ENCODE peak calls at places on chromosome 16, in seven cellular contexts. One of them, this sample, is unnamed.
A peak's percentile ranks its signal among the peaks of the same experiment; 100 is the strongest.

GRCh38 chr16:30357715-30358576 is 2.8 kb upstream of the CD2BP2 start:
- DNase-seq in psoas muscle: peak; percentile 54
- DNase-seq in naive thymus-derived CD4-positive, alpha-beta T cell: peak; percentile 2
- DNase-seq in tibial artery: no peak
- DNase-seq in PC-3: no peak
- DNase-seq in heart right ventricle: no peak
- DNase-seq in ovary: no peak
- DNase-seq in this sample: no peak

GRCh38 chr16:83552193-83552592 is 255.6 kb upstream of the HSBP1 start:
- DNase-seq in PC-3: peak; percentile 2
- DNase-seq in heart right ventricle: no peak
- DNase-seq in psoas muscle: no peak
- DNase-seq in ovary: no peak
- DNase-seq in tibial artery: no peak
- DNase-seq in naive thymus-derived CD4-positive, alpha-beta T cell: no peak
- DNase-seq in this sample: no peak

GRCh38 chr16:19223235-19223847 is 55.3 kb downstream of the SYT17 start:
- DNase-seq in ovary: no peak
- DNase-seq in PC-3: peak; percentile 77
- DNase-seq in psoas muscle: no peak
- DNase-seq in tibial artery: no peak
- DNase-seq in heart right ventricle: no peak
- DNase-seq in naive thymus-derived CD4-positive, alpha-beta T cell: no peak
- DNase-seq in this sample: peak; percentile 57

GRCh38 chr16:17367932-17368331 is 102.8 kb downstream of the XYLT1 start:
- DNase-seq in PC-3: no peak
- DNase-seq in ovary: no peak
- DNase-seq in heart right ventricle: no peak
- DNase-seq in tibial artery: no peak
- DNase-seq in naive thymus-derived CD4-positive, alpha-beta T cell: no peak
- DNase-seq in psoas muscle: no peak
- DNase-seq in this sample: peak; percentile 72

GRCh38 chr16:74605746-74606520 is 981 bp downstream of the GLG1 start:
- DNase-seq in heart right ventricle: no peak
- DNase-seq in PC-3: no peak
- DNase-seq in naive thymus-derived CD4-positive, alpha-beta T cell: no peak
- DNase-seq in tibial artery: peak; percentile 9
- DNase-seq in ovary: no peak
- DNase-seq in psoas muscle: no peak
- DNase-seq in this sample: no peak

GRCh38 chr16:15751940-15752339 is 101.9 kb downstream of the NDE1 start:
- DNase-seq in PC-3: no peak
- DNase-seq in tibial artery: no peak
- DNase-seq in naive thymus-derived CD4-positive, alpha-beta T cell: no peak
- DNase-seq in psoas muscle: no peak
- DNase-seq in ovary: no peak
- DNase-seq in heart right ventricle: no peak
- DNase-seq in this sample: no peak

GRCh38 chr16:85262558-85263196 is 150.4 kb upstream of the CIBAR2 start:
- DNase-seq in PC-3: no peak
- DNase-seq in tibial artery: no peak
- DNase-seq in ovary: no peak
- DNase-seq in heart right ventricle: no peak
- DNase-seq in naive thymus-derived CD4-positive, alpha-beta T cell: no peak
- DNase-seq in psoas muscle: no peak
- DNase-seq in this sample: no peak

GRCh38 chr16:80546249-80546648 is 5.5 kb downstream of the DYNLRB2 start:
- DNase-seq in naive thymus-derived CD4-positive, alpha-beta T cell: no peak
- DNase-seq in ovary: no peak
- DNase-seq in heart right ventricle: no peak
- DNase-seq in tibial artery: no peak
- DNase-seq in PC-3: no peak
- DNase-seq in psoas muscle: no peak
- DNase-seq in this sample: no peak

GRCh38 chr16:19578378-19578851 is 22.9 kb downstream of the VPS35L start:
- DNase-seq in heart right ventricle: no peak
- DNase-seq in tibial artery: no peak
- DNase-seq in psoas muscle: no peak
- DNase-seq in ovary: no peak
- DNase-seq in PC-3: no peak
- DNase-seq in naive thymus-derived CD4-positive, alpha-beta T cell: no peak
- DNase-seq in this sample: no peak

GRCh38 chr16:58491-59439 is 5.1 kb downstream of the SNRNP25 start:
- DNase-seq in naive thymus-derived CD4-positive, alpha-beta T cell: no peak
- DNase-seq in tibial artery: peak; percentile 64
- DNase-seq in ovary: no peak
- DNase-seq in PC-3: no peak
- DNase-seq in heart right ventricle: no peak
- DNase-seq in psoas muscle: no peak
- DNase-seq in this sample: no peak

GRCh38 chr16:71247478-71247877 is 17.0 kb upstream of the HYDIN start:
- DNase-seq in psoas muscle: no peak
- DNase-seq in heart right ventricle: no peak
- DNase-seq in tibial artery: no peak
- DNase-seq in PC-3: no peak
- DNase-seq in naive thymus-derived CD4-positive, alpha-beta T cell: no peak
- DNase-seq in ovary: no peak
- DNase-seq in this sample: no peak

GRCh38 chr16:85172465-85173071 is 60.3 kb upstream of the CIBAR2 start:
- DNase-seq in PC-3: peak; percentile 69
- DNase-seq in psoas muscle: peak; percentile 81
- DNase-seq in ovary: peak; percentile 50
- DNase-seq in tibial artery: no peak
- DNase-seq in heart right ventricle: no peak
- DNase-seq in naive thymus-derived CD4-positive, alpha-beta T cell: no peak
- DNase-seq in this sample: peak; percentile 85

DNA sequence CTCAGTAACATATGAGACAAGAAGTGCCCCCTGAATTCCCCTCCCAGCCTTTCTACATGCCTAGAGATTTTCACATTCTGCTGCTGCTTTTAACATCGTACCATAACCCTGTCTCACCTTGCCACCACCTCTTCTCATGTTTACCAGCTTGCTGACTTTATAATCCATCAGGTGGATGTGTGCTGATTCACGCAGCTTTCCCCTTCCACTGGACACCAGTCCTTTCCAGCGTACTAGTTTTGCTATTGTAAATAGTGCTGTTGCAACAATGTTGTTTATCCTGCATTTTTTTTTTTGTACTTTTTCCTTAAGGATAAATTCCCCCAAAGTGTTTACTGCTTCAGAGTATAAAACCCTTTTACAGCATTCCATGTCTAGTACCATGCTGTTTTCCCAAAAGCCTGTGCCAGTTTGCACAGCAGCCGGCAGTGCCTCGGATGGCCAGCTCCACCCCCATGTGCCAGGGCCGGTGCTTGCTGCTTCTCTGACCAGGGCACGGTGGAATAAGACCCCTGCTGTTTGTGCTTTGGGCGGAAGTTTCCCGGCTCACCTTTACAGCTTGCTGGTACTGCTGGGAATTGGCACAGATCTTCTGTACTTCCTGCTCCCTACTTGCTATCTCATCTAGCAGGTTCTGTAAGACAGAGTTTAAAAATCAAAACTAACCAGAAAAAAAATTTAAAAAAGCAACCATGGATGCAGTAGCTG is 41.3 kb downstream of the UBN1 start:
- DNase-seq in tibial artery: no peak
- DNase-seq in PC-3: no peak
- DNase-seq in naive thymus-derived CD4-positive, alpha-beta T cell: no peak
- DNase-seq in psoas muscle: no peak
- DNase-seq in ovary: no peak
- DNase-seq in heart right ventricle: no peak
- DNase-seq in this sample: peak; percentile 63
- H3K36me3 ChIP-seq in tibial artery: peaks cover 99% of the 10 kb centered on the region
- H3K36me3 ChIP-seq in PC-3: peaks cover 16% of the 10 kb centered on the region
- H3K36me3 ChIP-seq in naive thymus-derived CD4-positive, alpha-beta T cell: no peaks in the 10 kb centered on the region
- H3K36me3 ChIP-seq in psoas muscle: peaks cover 76% of the 10 kb centered on the region
- H3K36me3 ChIP-seq in ovary: no peaks in the 10 kb centered on the region
- H3K36me3 ChIP-seq in heart right ventricle: peaks cover 5% of the 10 kb centered on the region
- H3K36me3 ChIP-seq in this sample: peaks cover 31% of the 10 kb centered on the region

GRCh38 chr16:8946544-8946943 is 17.2 kb downstream of the USP7 start:
- DNase-seq in ovary: no peak
- DNase-seq in psoas muscle: no peak
- DNase-seq in tibial artery: no peak
- DNase-seq in heart right ventricle: no peak
- DNase-seq in naive thymus-derived CD4-positive, alpha-beta T cell: no peak
- DNase-seq in PC-3: no peak
- DNase-seq in this sample: no peak
- H3K27me3 ChIP-seq in ovary: no peaks in the 10 kb centered on the region
- H3K27me3 ChIP-seq in psoas muscle: no peaks in the 10 kb centered on the region
- H3K27me3 ChIP-seq in tibial artery: no peaks in the 10 kb centered on the region
- H3K27me3 ChIP-seq in heart right ventricle: no peaks in the 10 kb centered on the region
- H3K27me3 ChIP-seq in naive thymus-derived CD4-positive, alpha-beta T cell: no peaks in the 10 kb centered on the region
- H3K27me3 ChIP-seq in PC-3: no peaks in the 10 kb centered on the region
- H3K27me3 ChIP-seq in this sample: no peaks in the 10 kb centered on the region

DNA sequence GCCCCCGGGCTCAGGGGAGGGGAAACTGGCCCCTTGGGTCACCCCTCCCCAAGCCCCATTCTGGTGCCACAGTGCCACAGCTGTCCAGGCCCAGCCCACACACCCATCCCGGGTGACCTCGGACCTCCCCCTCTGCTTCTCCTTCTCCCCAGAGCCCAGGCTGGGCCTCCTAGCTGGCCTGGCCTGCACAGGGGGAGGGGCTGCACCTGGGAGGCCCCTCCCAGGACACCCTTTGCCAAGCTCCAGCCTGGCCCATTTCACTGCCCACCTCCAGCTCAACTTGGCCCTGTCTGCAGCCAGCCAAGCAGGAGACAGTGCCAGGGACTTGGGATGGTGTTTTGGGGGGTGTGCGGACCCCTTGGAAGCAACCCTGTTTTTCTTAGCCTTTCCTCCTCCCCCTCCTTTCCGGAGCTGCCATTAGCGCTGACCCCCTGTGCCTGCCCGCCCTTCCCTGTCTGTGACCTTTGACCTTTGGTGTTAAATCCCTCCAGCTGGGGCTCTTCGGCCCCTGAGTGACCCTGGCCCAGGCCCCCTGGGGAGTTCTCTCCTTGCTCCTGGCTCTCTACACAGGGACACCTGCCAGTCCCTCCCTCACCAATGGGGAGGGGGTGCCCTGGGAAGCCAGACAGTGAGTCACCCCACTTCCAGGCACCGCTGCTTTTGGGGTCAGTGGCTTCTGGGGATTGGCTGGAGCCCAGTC is 1.8 kb downstream of the GLIS2 start:
- DNase-seq in tibial artery: peak; percentile 82
- DNase-seq in ovary: peak; percentile 71
- DNase-seq in heart right ventricle: no peak
- DNase-seq in PC-3: peak; percentile 11
- DNase-seq in naive thymus-derived CD4-positive, alpha-beta T cell: no peak
- DNase-seq in psoas muscle: peak; percentile 69
- DNase-seq in this sample: no peak
- H3K4me3 ChIP-seq in tibial artery: peak overlapping the region; percentile 87
- H3K4me3 ChIP-seq in ovary: peak overlapping the region; percentile 58
- H3K4me3 ChIP-seq in heart right ventricle: peak overlapping the region; percentile 71
- H3K4me3 ChIP-seq in PC-3: peak overlapping the region; percentile 75
- H3K4me3 ChIP-seq in naive thymus-derived CD4-positive, alpha-beta T cell: no peak overlapping the region
- H3K4me3 ChIP-seq in psoas muscle: peak overlapping the region; percentile 71
- H3K4me3 ChIP-seq in this sample: no peak overlapping the region

DNA sequence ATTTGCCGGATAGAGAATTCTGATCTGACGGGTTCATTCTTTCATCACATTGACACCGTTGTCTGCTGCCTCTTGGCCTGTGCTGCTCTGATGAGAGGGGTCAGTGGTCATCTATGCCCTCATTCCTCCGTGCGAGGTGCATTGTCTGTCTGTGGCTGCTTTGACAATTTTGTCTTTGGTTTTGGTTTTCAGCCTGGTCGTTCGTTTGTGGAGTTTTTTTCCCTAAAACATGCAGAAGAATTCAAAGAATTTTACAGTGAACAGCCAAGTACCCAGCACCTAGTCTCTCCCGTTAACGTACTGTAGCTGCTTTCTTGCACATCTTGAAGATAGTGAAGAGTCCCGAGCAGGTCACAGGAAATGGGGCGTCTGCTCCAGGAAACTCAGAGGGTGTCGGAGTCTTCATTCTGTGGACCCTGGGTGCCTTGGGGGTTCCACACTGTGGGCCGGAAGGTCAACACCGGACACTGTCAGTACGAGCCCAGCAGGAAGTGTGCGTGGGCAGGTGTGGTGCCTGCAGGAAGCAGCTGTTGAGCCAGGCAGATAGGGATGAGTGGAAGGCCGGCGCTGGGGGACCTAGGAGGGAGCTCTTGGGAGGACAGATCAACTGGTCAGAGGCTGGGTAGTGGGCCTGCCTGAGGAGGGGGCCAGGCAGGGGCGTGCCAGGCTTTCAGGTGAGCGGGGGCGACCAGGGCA is 28.2 kb downstream of the CRAMP1 start:
- DNase-seq in heart right ventricle: no peak
- DNase-seq in tibial artery: no peak
- DNase-seq in PC-3: no peak
- DNase-seq in naive thymus-derived CD4-positive, alpha-beta T cell: no peak
- DNase-seq in ovary: no peak
- DNase-seq in psoas muscle: no peak
- DNase-seq in this sample: no peak
- H3K36me3 ChIP-seq in heart right ventricle: no peaks in the 10 kb centered on the region
- H3K36me3 ChIP-seq in tibial artery: peaks cover 90% of the 10 kb centered on the region
- H3K36me3 ChIP-seq in PC-3: no peaks in the 10 kb centered on the region
- H3K36me3 ChIP-seq in naive thymus-derived CD4-positive, alpha-beta T cell: peaks cover 22% of the 10 kb centered on the region
- H3K36me3 ChIP-seq in ovary: no peaks in the 10 kb centered on the region
- H3K36me3 ChIP-seq in psoas muscle: peaks cover 52% of the 10 kb centered on the region
- H3K36me3 ChIP-seq in this sample: peaks cover 23% of the 10 kb centered on the region

GRCh38 chr16:23355106-23355670 is 53.1 kb downstream of the SCNN1B start:
- DNase-seq in PC-3: no peak
- DNase-seq in ovary: no peak
- DNase-seq in psoas muscle: no peak
- DNase-seq in tibial artery: peak; percentile 51
- DNase-seq in heart right ventricle: no peak
- DNase-seq in naive thymus-derived CD4-positive, alpha-beta T cell: no peak
- DNase-seq in this sample: no peak

GRCh38 chr16:23354246-23354645 is 52.1 kb downstream of the SCNN1B start:
- DNase-seq in heart right ventricle: no peak
- DNase-seq in naive thymus-derived CD4-positive, alpha-beta T cell: no peak
- DNase-seq in PC-3: no peak
- DNase-seq in tibial artery: peak; percentile 34
- DNase-seq in ovary: no peak
- DNase-seq in psoas muscle: no peak
- DNase-seq in this sample: peak; percentile 5

GRCh38 chr16:23348579-23349469 is 46.7 kb downstream of the SCNN1B start:
- DNase-seq in naive thymus-derived CD4-positive, alpha-beta T cell: no peak
- DNase-seq in PC-3: no peak
- DNase-seq in tibial artery: no peak
- DNase-seq in heart right ventricle: no peak
- DNase-seq in ovary: no peak
- DNase-seq in psoas muscle: no peak
- DNase-seq in this sample: peak; percentile 77

GRCh38 chr16:23353440-23353839 is 51.3 kb downstream of the SCNN1B start:
- DNase-seq in naive thymus-derived CD4-positive, alpha-beta T cell: no peak
- DNase-seq in tibial artery: peak; percentile 19
- DNase-seq in psoas muscle: no peak
- DNase-seq in heart right ventricle: no peak
- DNase-seq in PC-3: no peak
- DNase-seq in ovary: no peak
- DNase-seq in this sample: peak; percentile 8

GRCh38 chr16:23351360-23351759 is 49.3 kb downstream of the SCNN1B start:
- DNase-seq in heart right ventricle: no peak
- DNase-seq in PC-3: no peak
- DNase-seq in ovary: no peak
- DNase-seq in tibial artery: no peak
- DNase-seq in naive thymus-derived CD4-positive, alpha-beta T cell: no peak
- DNase-seq in psoas muscle: no peak
- DNase-seq in this sample: no peak
- H3K27me3 ChIP-seq in heart right ventricle: peaks cover 13% of the 10 kb centered on the region
- H3K27me3 ChIP-seq in PC-3: no peaks in the 10 kb centered on the region
- H3K27me3 ChIP-seq in ovary: no peaks in the 10 kb centered on the region
- H3K27me3 ChIP-seq in tibial artery: peaks cover 11% of the 10 kb centered on the region
- H3K27me3 ChIP-seq in naive thymus-derived CD4-positive, alpha-beta T cell: no peaks in the 10 kb centered on the region
- H3K27me3 ChIP-seq in psoas muscle: no peaks in the 10 kb centered on the region
- H3K27me3 ChIP-seq in this sample: no peaks in the 10 kb centered on the region

GRCh38 chr16:57761957-57762356 is 26.4 kb downstream of the KATNB1 start:
- DNase-seq in tibial artery: no peak
- DNase-seq in psoas muscle: peak; percentile 45
- DNase-seq in PC-3: no peak
- DNase-seq in naive thymus-derived CD4-positive, alpha-beta T cell: no peak
- DNase-seq in ovary: no peak
- DNase-seq in heart right ventricle: no peak
- DNase-seq in this sample: no peak
- H3K4me3 ChIP-seq in tibial artery: no peak overlapping the region
- H3K4me3 ChIP-seq in psoas muscle: no peak overlapping the region
- H3K4me3 ChIP-seq in PC-3: no peak overlapping the region
- H3K4me3 ChIP-seq in naive thymus-derived CD4-positive, alpha-beta T cell: no peak overlapping the region
- H3K4me3 ChIP-seq in ovary: no peak overlapping the region
- H3K4me3 ChIP-seq in heart right ventricle: no peak overlapping the region
- H3K4me3 ChIP-seq in this sample: no peak overlapping the region